ENCODE peak calls at places on chromosomes 6 and 20, in nine cellular contexts. One of them, this sample, is unnamed.

GRCh38 chr6:166165558-166166313 is 1.9 kb downstream of the TBXT start:
- DNase-seq in pancreas: no peak
- DNase-seq in cardiac fibroblast: no peak
- DNase-seq in choroid plexus epithelial cell: no peak
- DNase-seq in lower leg skin: no peak
- DNase-seq in endothelial cell of umbilical vein: no peak
- DNase-seq in upper lobe of right lung: no peak
- DNase-seq in fibroblast of pulmonary artery: no peak
- DNase-seq in neural crest cell: no peak
- DNase-seq in this sample: no peak

GRCh38 chr6:168000198-168001036 is 2.9 kb downstream of the KIF25 start:
- DNase-seq in pancreas: no peak
- DNase-seq in cardiac fibroblast: no peak
- DNase-seq in choroid plexus epithelial cell: no peak
- DNase-seq in lower leg skin: peak
- DNase-seq in endothelial cell of umbilical vein: no peak
- DNase-seq in upper lobe of right lung: no peak
- DNase-seq in fibroblast of pulmonary artery: no peak
- DNase-seq in neural crest cell: no peak
- DNase-seq in this sample: no peak

GRCh38 chr20:2986466-2986865 is 57.0 kb upstream of the GNRH2 start:
- DNase-seq in pancreas: no peak
- DNase-seq in cardiac fibroblast: peak
- DNase-seq in choroid plexus epithelial cell: peak
- DNase-seq in lower leg skin: no peak
- DNase-seq in endothelial cell of umbilical vein: no peak
- DNase-seq in upper lobe of right lung: no peak
- DNase-seq in fibroblast of pulmonary artery: peak
- DNase-seq in neural crest cell: no peak
- DNase-seq in this sample: no peak

GRCh38 chr6:98039876-98040605 is 757.0 kb upstream of the MMS22L start:
- DNase-seq in pancreas: no peak
- DNase-seq in cardiac fibroblast: peak
- DNase-seq in choroid plexus epithelial cell: peak
- DNase-seq in lower leg skin: no peak
- DNase-seq in endothelial cell of umbilical vein: no peak
- DNase-seq in upper lobe of right lung: no peak
- DNase-seq in fibroblast of pulmonary artery: peak
- DNase-seq in neural crest cell: no peak
- DNase-seq in this sample: no peak

GRCh38 chr20:33431797-33432381 is 11.7 kb downstream of the SNTA1 start:
- DNase-seq in pancreas: no peak
- DNase-seq in cardiac fibroblast: peak
- DNase-seq in choroid plexus epithelial cell: no peak
- DNase-seq in lower leg skin: no peak
- DNase-seq in endothelial cell of umbilical vein: no peak
- DNase-seq in upper lobe of right lung: no peak
- DNase-seq in fibroblast of pulmonary artery: peak
- DNase-seq in neural crest cell: no peak
- DNase-seq in this sample: no peak

GRCh38 chr6:56961151-56961550 is 6.2 kb downstream of the BEND6 start:
- DNase-seq in pancreas: no peak
- DNase-seq in cardiac fibroblast: no peak
- DNase-seq in choroid plexus epithelial cell: no peak
- DNase-seq in lower leg skin: no peak
- DNase-seq in endothelial cell of umbilical vein: no peak
- DNase-seq in upper lobe of right lung: no peak
- DNase-seq in fibroblast of pulmonary artery: no peak
- DNase-seq in neural crest cell: no peak
- DNase-seq in this sample: no peak

GRCh38 chr6:45710304-45710821 is 305.3 kb downstream of the CLIC5 start:
- DNase-seq in pancreas: no peak
- DNase-seq in cardiac fibroblast: peak
- DNase-seq in choroid plexus epithelial cell: peak
- DNase-seq in lower leg skin: no peak
- DNase-seq in endothelial cell of umbilical vein: no peak
- DNase-seq in upper lobe of right lung: no peak
- DNase-seq in fibroblast of pulmonary artery: peak
- DNase-seq in neural crest cell: no peak
- DNase-seq in this sample: no peak

GRCh38 chr6:35731414-35731735 is 5.5 kb upstream of the ARMC12 start:
- DNase-seq in pancreas: peak
- DNase-seq in cardiac fibroblast: peak
- DNase-seq in choroid plexus epithelial cell: peak
- DNase-seq in lower leg skin: peak
- DNase-seq in endothelial cell of umbilical vein: peak
- DNase-seq in upper lobe of right lung: peak
- DNase-seq in fibroblast of pulmonary artery: peak
- DNase-seq in neural crest cell: peak
- DNase-seq in this sample: peak

GRCh38 chr6:29851190-29851589 is 23.6 kb downstream of the HLA-G start:
- DNase-seq in pancreas: no peak
- DNase-seq in cardiac fibroblast: no peak
- DNase-seq in choroid plexus epithelial cell: no peak
- DNase-seq in lower leg skin: no peak
- DNase-seq in endothelial cell of umbilical vein: no peak
- DNase-seq in upper lobe of right lung: no peak
- DNase-seq in fibroblast of pulmonary artery: no peak
- DNase-seq in neural crest cell: no peak
- DNase-seq in this sample: no peak

GRCh38 chr20:61608275-61609085 is 356.4 kb downstream of the CDH4 start:
- DNase-seq in pancreas: no peak
- DNase-seq in cardiac fibroblast: no peak
- DNase-seq in choroid plexus epithelial cell: peak
- DNase-seq in lower leg skin: no peak
- DNase-seq in endothelial cell of umbilical vein: no peak
- DNase-seq in upper lobe of right lung: no peak
- DNase-seq in fibroblast of pulmonary artery: peak
- DNase-seq in neural crest cell: peak
- DNase-seq in this sample: no peak

GRCh38 chr6:155186052-155186658 is 77.7 kb upstream of the CLDN20 start:
- DNase-seq in pancreas: no peak
- DNase-seq in cardiac fibroblast: no peak
- DNase-seq in choroid plexus epithelial cell: no peak
- DNase-seq in lower leg skin: no peak
- DNase-seq in endothelial cell of umbilical vein: peak
- DNase-seq in upper lobe of right lung: no peak
- DNase-seq in fibroblast of pulmonary artery: no peak
- DNase-seq in neural crest cell: no peak
- DNase-seq in this sample: no peak

GRCh38 chr20:35311409-35311808 is 19.2 kb upstream of the FAM83C start:
- DNase-seq in pancreas: no peak
- DNase-seq in cardiac fibroblast: no peak
- DNase-seq in choroid plexus epithelial cell: no peak
- DNase-seq in lower leg skin: no peak
- DNase-seq in endothelial cell of umbilical vein: no peak
- DNase-seq in upper lobe of right lung: no peak
- DNase-seq in fibroblast of pulmonary artery: no peak
- DNase-seq in neural crest cell: no peak
- DNase-seq in this sample: no peak

DNA sequence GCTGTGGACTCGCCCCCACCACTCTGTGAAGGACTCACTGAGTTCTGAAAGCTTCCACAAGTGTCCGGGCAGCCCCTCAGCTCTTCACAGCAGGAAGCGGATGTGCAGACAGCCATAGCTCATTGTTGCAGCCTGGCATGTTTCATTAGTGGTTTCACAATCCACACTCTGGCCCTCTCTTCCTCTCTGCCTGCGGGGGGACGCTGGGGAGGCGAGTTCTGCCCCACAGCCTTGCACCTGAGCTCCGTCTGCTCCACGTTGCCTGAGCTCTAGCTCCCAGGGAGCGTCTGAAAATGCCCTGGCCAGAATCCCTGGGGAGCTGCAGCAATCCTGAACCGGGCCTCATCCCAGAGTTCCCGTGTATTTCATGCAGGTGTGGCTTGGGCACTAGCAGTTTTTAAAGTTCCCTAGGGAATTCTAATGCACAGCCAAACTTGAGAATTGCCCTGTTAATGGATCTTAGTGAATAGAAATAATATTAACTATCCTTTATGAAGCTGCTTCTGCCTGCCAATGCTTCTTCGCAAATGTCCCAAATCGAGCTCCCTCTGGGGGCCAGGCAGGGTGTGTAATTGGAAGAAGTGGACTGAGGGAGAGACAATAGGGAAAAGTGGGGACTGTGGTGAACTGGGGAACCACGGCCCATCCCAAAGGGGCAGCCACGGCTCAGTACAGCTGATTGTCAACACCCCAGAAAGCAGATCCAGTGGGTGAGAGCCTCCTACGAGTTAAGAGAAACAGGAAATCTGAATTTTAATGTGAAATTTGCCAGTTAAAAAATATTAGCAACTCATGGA is 51.5 kb downstream of the CTCFL start:
- DNase-seq in pancreas: no peak
- DNase-seq in cardiac fibroblast: peak
- DNase-seq in choroid plexus epithelial cell: peak
- DNase-seq in lower leg skin: no peak
- DNase-seq in endothelial cell of umbilical vein: no peak
- DNase-seq in upper lobe of right lung: peak
- DNase-seq in fibroblast of pulmonary artery: peak
- DNase-seq in neural crest cell: no peak
- DNase-seq in this sample: no peak
- TF ChIP-seq CTCF in pancreas: no peak
- TF ChIP-seq CTCF in cardiac fibroblast: no peak
- TF ChIP-seq CTCF in choroid plexus epithelial cell: peak
- TF ChIP-seq CTCF in lower leg skin: no peak
- TF ChIP-seq CTCF in endothelial cell of umbilical vein: no peak
- TF ChIP-seq CTCF in upper lobe of right lung: no peak
- TF ChIP-seq CTCF in fibroblast of pulmonary artery: no peak
- TF ChIP-seq CTCF in neural crest cell: no peak
- TF ChIP-seq CTCF in this sample: peak

GRCh38 chr20:63172726-63173125 is 43.2 kb downstream of the YTHDF1 start:
- DNase-seq in pancreas: no peak
- DNase-seq in cardiac fibroblast: no peak
- DNase-seq in choroid plexus epithelial cell: no peak
- DNase-seq in lower leg skin: no peak
- DNase-seq in endothelial cell of umbilical vein: no peak
- DNase-seq in upper lobe of right lung: no peak
- DNase-seq in fibroblast of pulmonary artery: no peak
- DNase-seq in neural crest cell: no peak
- DNase-seq in this sample: no peak
- TF ChIP-seq CTCF in pancreas: no peak
- TF ChIP-seq CTCF in cardiac fibroblast: no peak
- TF ChIP-seq CTCF in choroid plexus epithelial cell: peak
- TF ChIP-seq CTCF in lower leg skin: no peak
- TF ChIP-seq CTCF in endothelial cell of umbilical vein: peak
- TF ChIP-seq CTCF in upper lobe of right lung: no peak
- TF ChIP-seq CTCF in fibroblast of pulmonary artery: no peak
- TF ChIP-seq CTCF in neural crest cell: no peak
- TF ChIP-seq CTCF in this sample: no peak

GRCh38 chr20:62623488-62624324 is 18.6 kb upstream of the SLCO4A1 start:
- DNase-seq in pancreas: peak
- DNase-seq in cardiac fibroblast: peak
- DNase-seq in choroid plexus epithelial cell: peak
- DNase-seq in lower leg skin: peak
- DNase-seq in endothelial cell of umbilical vein: peak
- DNase-seq in upper lobe of right lung: peak
- DNase-seq in fibroblast of pulmonary artery: peak
- DNase-seq in neural crest cell: peak
- DNase-seq in this sample: peak
- TF ChIP-seq CTCF in pancreas: no peak
- TF ChIP-seq CTCF in cardiac fibroblast: peak
- TF ChIP-seq CTCF in choroid plexus epithelial cell: no peak
- TF ChIP-seq CTCF in lower leg skin: no peak
- TF ChIP-seq CTCF in endothelial cell of umbilical vein: no peak
- TF ChIP-seq CTCF in upper lobe of right lung: no peak
- TF ChIP-seq CTCF in fibroblast of pulmonary artery: no peak
- TF ChIP-seq CTCF in neural crest cell: no peak
- TF ChIP-seq CTCF in this sample: no peak

GRCh38 chr20:6384368-6384767 is 261.5 kb upstream of the FERMT1 start:
- DNase-seq in pancreas: no peak
- DNase-seq in cardiac fibroblast: no peak
- DNase-seq in choroid plexus epithelial cell: peak
- DNase-seq in lower leg skin: no peak
- DNase-seq in endothelial cell of umbilical vein: no peak
- DNase-seq in upper lobe of right lung: no peak
- DNase-seq in fibroblast of pulmonary artery: no peak
- DNase-seq in neural crest cell: no peak
- DNase-seq in this sample: no peak

GRCh38 chr20:6384956-6385355 is 262.1 kb upstream of the FERMT1 start:
- DNase-seq in pancreas: no peak
- DNase-seq in cardiac fibroblast: no peak
- DNase-seq in choroid plexus epithelial cell: no peak
- DNase-seq in lower leg skin: no peak
- DNase-seq in endothelial cell of umbilical vein: no peak
- DNase-seq in upper lobe of right lung: no peak
- DNase-seq in fibroblast of pulmonary artery: no peak
- DNase-seq in neural crest cell: no peak
- DNase-seq in this sample: no peak

GRCh38 chr20:6381887-6382286 is 259.1 kb upstream of the FERMT1 start:
- DNase-seq in pancreas: no peak
- DNase-seq in cardiac fibroblast: peak
- DNase-seq in choroid plexus epithelial cell: peak
- DNase-seq in lower leg skin: no peak
- DNase-seq in endothelial cell of umbilical vein: peak
- DNase-seq in upper lobe of right lung: no peak
- DNase-seq in fibroblast of pulmonary artery: peak
- DNase-seq in neural crest cell: no peak
- DNase-seq in this sample: no peak
- TF ChIP-seq CTCF in pancreas: no peak
- TF ChIP-seq CTCF in cardiac fibroblast: peak
- TF ChIP-seq CTCF in choroid plexus epithelial cell: peak
- TF ChIP-seq CTCF in lower leg skin: no peak
- TF ChIP-seq CTCF in endothelial cell of umbilical vein: peak
- TF ChIP-seq CTCF in upper lobe of right lung: peak
- TF ChIP-seq CTCF in fibroblast of pulmonary artery: peak
- TF ChIP-seq CTCF in neural crest cell: peak
- TF ChIP-seq CTCF in this sample: no peak

This sample was measured in heart right ventricle.